ENCODE peak calls at places on chromosomes 5 and 9, in four cellular contexts. One of them, this sample, is unnamed.

GRCh38 chr5:68374770-68375518 is 159.4 kb downstream of the PIK3R1 start:
- DNase-seq in occipital lobe: no peak
- DNase-seq in esophagus muscularis mucosa: no peak
- DNase-seq in PC-3: no peak
- DNase-seq in this sample: no peak

GRCh38 chr5:139650689-139651501 is 2.7 kb downstream of the CXXC5 start:
- DNase-seq in occipital lobe: peak
- DNase-seq in esophagus muscularis mucosa: no peak
- DNase-seq in PC-3: no peak
- DNase-seq in this sample: no peak

GRCh38 chr9:38620483-38621433 is at the start of gene ANKRD18A:
- DNase-seq in occipital lobe: peak
- DNase-seq in esophagus muscularis mucosa: no peak
- DNase-seq in PC-3: peak
- DNase-seq in this sample: peak

GRCh38 chr5:119367502-119368237 is 11.9 kb downstream of the TNFAIP8 start:
- DNase-seq in occipital lobe: no peak
- DNase-seq in esophagus muscularis mucosa: no peak
- DNase-seq in PC-3: peak
- DNase-seq in this sample: no peak

GRCh38 chr5:67199859-67200258 is 3.3 kb upstream of the CD180 start:
- DNase-seq in occipital lobe: no peak
- DNase-seq in esophagus muscularis mucosa: no peak
- DNase-seq in PC-3: no peak
- DNase-seq in this sample: no peak

GRCh38 chr5:157624144-157624543 is 28.1 kb downstream of the SOX30 start:
- DNase-seq in occipital lobe: no peak
- DNase-seq in esophagus muscularis mucosa: no peak
- DNase-seq in PC-3: no peak
- DNase-seq in this sample: no peak

GRCh38 chr5:95283022-95283615 is 1.8 kb downstream of the MCTP1 start:
- DNase-seq in occipital lobe: no peak
- DNase-seq in esophagus muscularis mucosa: no peak
- DNase-seq in PC-3: no peak
- DNase-seq in this sample: no peak

GRCh38 chr5:40514986-40515385 is 164.7 kb upstream of the PTGER4 start:
- DNase-seq in occipital lobe: no peak
- DNase-seq in esophagus muscularis mucosa: no peak
- DNase-seq in PC-3: no peak
- DNase-seq in this sample: no peak

GRCh38 chr9:131188986-131189385 is 63.6 kb downstream of the NUP214 start:
- DNase-seq in occipital lobe: no peak
- DNase-seq in esophagus muscularis mucosa: no peak
- DNase-seq in PC-3: no peak
- DNase-seq in this sample: no peak

GRCh38 chr9:74979844-74980243 is 27.1 kb upstream of the C9orf40 start:
- DNase-seq in occipital lobe: no peak
- DNase-seq in esophagus muscularis mucosa: no peak
- DNase-seq in PC-3: no peak
- DNase-seq in this sample: no peak

GRCh38 chr5:5341531-5342292 is 80.8 kb upstream of the ICE1 start:
- DNase-seq in occipital lobe: no peak
- DNase-seq in esophagus muscularis mucosa: no peak
- DNase-seq in PC-3: peak
- DNase-seq in this sample: no peak

GRCh38 chr5:40406426-40407211 is 273.1 kb upstream of the PTGER4 start:
- DNase-seq in occipital lobe: no peak
- DNase-seq in esophagus muscularis mucosa: no peak
- DNase-seq in PC-3: no peak
- DNase-seq in this sample: no peak

GRCh38 chr9:120538339-120538738 is 41.6 kb downstream of the CDK5RAP2 start:
- DNase-seq in occipital lobe: no peak
- DNase-seq in esophagus muscularis mucosa: no peak
- DNase-seq in PC-3: no peak
- DNase-seq in this sample: no peak

GRCh38 chr9:34984049-34984448 is 5.5 kb upstream of the DNAJB5 start:
- DNase-seq in occipital lobe: no peak
- DNase-seq in esophagus muscularis mucosa: no peak
- DNase-seq in PC-3: peak
- DNase-seq in this sample: no peak

This sample was measured in effector CD4-positive, alpha-beta T cell.